ENCODE peak calls at places on chromosomes 11 and 22, in ten cellular contexts. B, A, L, N, E, Z, F, U, D and X are unnamed samples.
A peak's percentile ranks its signal among the peaks of the same experiment; 100 is the strongest.

GRCh38 chr11:36352919-36353318 is 56.8 kb downstream of the PRR5L start:
- ATAC-seq in B (no peak), A (peak; percentile 85), L (no peak), N (no peak), E (peak; percentile 87), Z (peak; percentile 98), F (peak; percentile 16), U (peak; percentile 72), D (peak; percentile 95), X (no peak)

GRCh38 chr11:133553885-133554586 is 21.7 kb upstream of the OPCML start:
- ATAC-seq in B (no peak), A (no peak), L (peak; percentile 32), N (no peak), E (no peak), Z (no peak), F (peak; percentile 42), U (no peak), D (no peak), X (no peak)

GRCh38 chr11:17514476-17514875 is 29.7 kb downstream of the USH1C start:
- ATAC-seq in B (no peak), A (no peak), L (no peak), N (no peak), E (no peak), Z (no peak), F (no peak), U (no peak), D (no peak), X (no peak)

GRCh38 chr11:126969865-126970479 is 30.6 kb downstream of the KIRREL3 start:
- ATAC-seq in B (no peak), A (no peak), L (peak; percentile 58), N (peak; percentile 83), E (no peak), Z (no peak), F (peak; percentile 49), U (no peak), D (no peak), X (no peak)

GRCh38 chr11:49302360-49302759 is 94.0 kb upstream of the FOLH1 start:
- ATAC-seq in B (no peak), A (no peak), L (no peak), N (no peak), E (no peak), Z (no peak), F (peak; percentile 85), U (no peak), D (no peak), X (no peak)

GRCh38 chr22:22507743-22508273 is 734 bp downstream of the ZNF280B start:
- ATAC-seq in B (no peak), A (peak; percentile 10), L (no peak), N (peak; percentile 22), E (no peak), Z (no peak), F (no peak), U (no peak), D (peak; percentile 13), X (no peak)

GRCh38 chr11:64531906-64532312 is 59.1 kb upstream of the SLC22A12 start:
- ATAC-seq in B (no peak), A (no peak), L (no peak), N (no peak), E (no peak), Z (no peak), F (no peak), U (no peak), D (no peak), X (no peak)

GRCh38 chr11:95100191-95100648 is 10.6 kb downstream of the ENDOD1 start:
- ATAC-seq in B (no peak), A (no peak), L (no peak), N (no peak), E (no peak), Z (no peak), F (no peak), U (no peak), D (no peak), X (no peak)

GRCh38 chr11:61297741-61298140 is 2.6 kb upstream of the VWCE start:
- ATAC-seq in B (peak; percentile 46), A (no peak), L (peak; percentile 51), N (no peak), E (no peak), Z (no peak), F (peak; percentile 42), U (no peak), D (no peak), X (peak; percentile 60)

GRCh38 chr11:36057372-36058045 is 113.6 kb downstream of the LDLRAD3 start:
- ATAC-seq in B (peak; percentile 63), A (no peak), L (no peak), N (no peak), E (no peak), Z (no peak), F (peak; percentile 81), U (no peak), D (no peak), X (peak; percentile 88)

GRCh38 chr22:50184541-50185383 is 951 bp upstream of the TRABD start:
- ATAC-seq in B (peak; percentile 5), A (no peak), L (peak; percentile 3), N (peak; percentile 23), E (no peak), Z (no peak), F (no peak), U (no peak), D (peak; percentile 5), X (peak; percentile 2)

GRCh38 chr11:15206791-15207190 is 92.1 kb downstream of the INSC start:
- ATAC-seq in B (no peak), A (no peak), L (no peak), N (no peak), E (no peak), Z (no peak), F (peak; percentile 57), U (no peak), D (no peak), X (no peak)

GRCh38 chr11:68446046-68446725 is 14.4 kb upstream of the PPP6R3 start:
- ATAC-seq in B (no peak), A (no peak), L (peak; percentile 5), N (no peak), E (no peak), Z (no peak), F (peak; percentile 3), U (no peak), D (no peak), X (no peak)

GRCh38 chr11:67082071-67082791 is 25.6 kb downstream of the RHOD start:
- ATAC-seq in B (no peak), A (no peak), L (peak; percentile 62), N (peak; percentile 61), E (peak; percentile 15), Z (no peak), F (no peak), U (no peak), D (peak; percentile 6), X (no peak)

GRCh38 chr11:72250661-72251465 is 6.9 kb upstream of the PHOX2A start:
- ATAC-seq in B (no peak), A (no peak), L (no peak), N (no peak), E (no peak), Z (no peak), F (no peak), U (no peak), D (no peak), X (no peak)

GRCh38 chr22:36197601-36198146 is 3.9 kb downstream of the APOL4 start:
- ATAC-seq in B (no peak), A (peak; percentile 44), L (peak; percentile 47), N (peak; percentile 28), E (no peak), Z (no peak), F (peak; percentile 15), U (peak; percentile 40), D (peak; percentile 86), X (no peak)

GRCh38 chr11:100630898-100631297 is 56.2 kb upstream of the ARHGAP42 start:
- ATAC-seq in B (no peak), A (no peak), L (no peak), N (no peak), E (no peak), Z (no peak), F (peak; percentile 88), U (no peak), D (no peak), X (no peak)

GRCh38 chr11:75338516-75339218 is 12.8 kb downstream of the ARRB1 start:
- ATAC-seq in B (peak; percentile 26), A (peak; percentile 82), L (peak; percentile 46), N (no peak), E (no peak), Z (no peak), F (no peak), U (no peak), D (peak; percentile 62), X (peak; percentile 3)

GRCh38 chr11:109298865-109299264 is 123.1 kb upstream of the C11orf87 start:
- ATAC-seq in B (no peak), A (no peak), L (no peak), N (no peak), E (no peak), Z (no peak), F (no peak), U (no peak), D (no peak), X (no peak)